ENCODE peak calls at places on chromosome 12, in nine cellular contexts. D is body of pancreas, P is HepG2, V is gastrocnemius medialis, I is sigmoid colon, M is esophagus muscularis mucosa, W is vagina, Z is transverse colon, A is Peyer's patch. J is an unnamed sample. For H3K27me3, the result is how much of the 10 kb centered on the place peaks cover.

GRCh38 chr12:64603183-64603841 is 7.0 kb upstream of the RASSF3 start:
- DNase-seq in I (no peak), D (no peak), A (no peak), P (no peak), W (no peak), Z (no peak), M (no peak), V (no peak), J (no peak)

GRCh38 chr12:82366182-82366581 is 7.9 kb downstream of the METTL25 start:
- DNase-seq in D (no peak), P (no peak), M (no peak), I (no peak), V (no peak), A (no peak), Z (no peak), W (no peak), J (no peak)

GRCh38 chr12:124928095-124928911 is 13.9 kb upstream of the UBC start:
- DNase-seq in A (peak), M (no peak), V (peak), P (no peak), D (peak), I (peak), W (no peak), Z (peak), J (peak)

GRCh38 chr12:105167346-105167745 is 59.8 kb downstream of the WASHC4 start:
- DNase-seq in V (no peak), M (no peak), I (no peak), D (no peak), Z (no peak), W (no peak), P (no peak), A (no peak), J (no peak)

GRCh38 chr12:124094733-124095132 is 121.7 kb downstream of the ZNF664 start:
- DNase-seq in D (no peak), W (no peak), Z (no peak), M (no peak), V (no peak), A (no peak), P (no peak), I (no peak), J (no peak)

GRCh38 chr12:3630621-3631271 is 122.2 kb downstream of the CRACR2A start:
- DNase-seq in W (no peak), Z (no peak), P (no peak), A (no peak), M (no peak), V (no peak), D (no peak), I (no peak), J (no peak)

GRCh38 chr12:41981758-41982157 is 162.9 kb downstream of the GXYLT1 start:
- DNase-seq in I (no peak), A (no peak), P (no peak), M (peak), D (no peak), W (no peak), Z (no peak), V (no peak), J (no peak)

GRCh38 chr12:43158126-43158525 is 393.9 kb downstream of the ADAMTS20 start:
- DNase-seq in I (no peak), D (no peak), Z (no peak), W (no peak), A (no peak), M (no peak), P (no peak), V (no peak), J (no peak)

GRCh38 chr12:106581543-106582263 is 1.1 kb upstream of the RFX4 start:
- DNase-seq in Z (no peak), V (no peak), A (no peak), I (no peak), M (peak), D (peak), W (no peak), P (no peak), J (no peak)

GRCh38 chr12:115999582-115999981 is 277.9 kb downstream of the MED13L start:
- DNase-seq in W (no peak), P (no peak), I (no peak), M (no peak), D (no peak), A (no peak), V (no peak), Z (no peak), J (no peak)

GRCh38 chr12:81375969-81376368 is 298.1 kb downstream of the ACSS3 start:
- DNase-seq in I (no peak), D (no peak), M (no peak), W (no peak), P (no peak), Z (no peak), A (no peak), V (no peak), J (no peak)

DNA sequence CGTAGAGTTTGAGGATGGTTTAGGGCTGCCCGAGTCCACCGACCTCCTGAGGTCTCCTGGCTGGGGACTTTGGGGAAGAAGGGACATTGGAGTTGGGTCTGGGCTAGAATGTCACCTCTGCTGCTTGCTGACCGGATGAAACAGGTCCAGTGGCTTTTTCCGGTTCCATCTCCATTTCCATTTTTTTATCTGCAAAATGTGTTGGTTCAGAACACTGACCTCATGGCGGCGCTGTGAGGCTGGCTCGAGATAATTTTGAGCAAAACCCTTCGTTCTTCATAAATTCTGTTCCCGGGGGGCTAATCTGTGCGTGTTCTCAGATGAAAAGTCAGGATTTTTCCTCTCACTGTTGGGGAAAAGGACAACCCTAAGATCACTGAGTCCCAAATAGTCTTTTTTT is 11.7 kb upstream of the MYL2 start:
- DNase-seq in D (no peak), I (no peak), V (no peak), P (no peak), A (no peak), Z (no peak), M (no peak), W (no peak), J (no peak)
- TF ChIP-seq CTCF in D (no peak), I (no peak), V (no peak), P (peak), A (no peak), Z (no peak), M (no peak), W (no peak), J (no peak)

GRCh38 chr12:48004941-48005749 is 869 bp upstream of the COL2A1 start:
- DNase-seq in M (no peak), D (no peak), Z (no peak), I (no peak), A (peak), W (no peak), V (no peak), P (no peak), J (no peak)

GRCh38 chr12:48005750-48006021 is 1.4 kb upstream of the COL2A1 start:
- DNase-seq in W (no peak), D (no peak), P (no peak), A (no peak), M (no peak), I (no peak), Z (no peak), V (no peak), J (no peak)

GRCh38 chr12:48008349-48008748 is 4.1 kb upstream of the COL2A1 start:
- DNase-seq in A (peak), W (no peak), M (no peak), P (no peak), D (no peak), V (no peak), Z (no peak), I (no peak), J (no peak)

GRCh38 chr12:48008950-48009349 is 4.7 kb upstream of the COL2A1 start:
- DNase-seq in I (no peak), M (no peak), D (no peak), A (peak), V (no peak), Z (no peak), W (no peak), P (no peak), J (no peak)

GRCh38 chr12:48007206-48007605 is 2.9 kb upstream of the COL2A1 start:
- DNase-seq in V (no peak), P (no peak), A (peak), W (no peak), Z (no peak), M (no peak), D (no peak), I (no peak), J (no peak)
- H3K27me3 ChIP-seq in V (under half), P (under half), A (under half), W (under half), Z (half or more), M (under half), D (under half), I (under half), J (half or more)

GRCh38 chr12:11650697-11651281 is 1.3 kb downstream of the ETV6 start:
- DNase-seq in M (no peak), V (no peak), W (no peak), Z (peak), I (no peak), P (peak), D (no peak), A (no peak), J (no peak)
- TF ChIP-seq POLR2A in M (no peak), V (no peak), W (no peak), Z (peak), I (no peak), P (no peak), D (no peak), A (peak), J (no peak)

GRCh38 chr12:117671734-117672133 is 297.1 kb downstream of the KSR2 start:
- DNase-seq in A (no peak), I (no peak), P (peak), D (peak), M (no peak), Z (no peak), V (peak), W (no peak), J (peak)
- TF ChIP-seq CTCF in A (no peak), I (no peak), P (peak), D (peak), M (no peak), Z (no peak), V (peak), W (no peak), J (no peak)

GRCh38 chr12:1530592-1531159 is 63.7 kb downstream of the FBXL14 start:
- DNase-seq in V (no peak), P (no peak), W (no peak), Z (no peak), A (peak), I (no peak), M (no peak), D (no peak), J (no peak)
- H3K27me3 ChIP-seq in V (under half), P (half or more), W (under half), Z (half or more), A (under half), I (under half), M (under half), D (under half), J (half or more)

DNA sequence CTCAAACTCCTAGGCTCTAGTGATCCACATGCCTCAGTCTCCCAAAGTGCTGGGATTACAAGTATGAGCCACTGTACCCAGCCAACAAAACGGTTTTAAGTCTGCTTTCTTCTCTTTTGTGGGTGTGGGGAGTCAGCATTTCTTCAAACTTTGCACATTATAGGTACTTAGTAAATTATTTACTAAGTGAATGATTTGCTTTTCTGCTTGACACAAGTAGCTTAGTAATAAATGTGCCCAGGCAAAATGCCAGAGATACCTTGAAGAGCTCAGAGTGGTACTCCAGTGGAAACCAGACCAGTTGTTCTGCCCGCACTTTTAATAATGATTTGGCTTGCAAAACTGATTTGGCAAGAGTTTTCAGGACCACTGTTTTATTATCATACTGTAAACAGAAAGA is 15.0 kb downstream of the DEPDC4 start:
- DNase-seq in D (peak), Z (no peak), V (no peak), P (peak), M (no peak), I (no peak), W (no peak), A (no peak), J (no peak)
- TF ChIP-seq POLR2A in D (no peak), Z (no peak), V (no peak), P (no peak), M (no peak), I (no peak), W (no peak), A (no peak), J (no peak)

GRCh38 chr12:112256780-112257179 is 125.5 kb downstream of the HECTD4 start:
- DNase-seq in P (no peak), D (no peak), W (no peak), Z (no peak), I (no peak), M (no peak), A (no peak), V (no peak), J (no peak)

GRCh38 chr12:112258926-112259325 is 123.3 kb downstream of the HECTD4 start:
- DNase-seq in V (no peak), M (no peak), I (no peak), A (no peak), P (no peak), W (no peak), Z (no peak), D (no peak), J (no peak)

GRCh38 chr12:112266473-112266872 is 115.8 kb downstream of the HECTD4 start:
- DNase-seq in D (no peak), P (no peak), Z (no peak), V (no peak), M (no peak), A (no peak), I (no peak), W (no peak), J (no peak)

DNA sequence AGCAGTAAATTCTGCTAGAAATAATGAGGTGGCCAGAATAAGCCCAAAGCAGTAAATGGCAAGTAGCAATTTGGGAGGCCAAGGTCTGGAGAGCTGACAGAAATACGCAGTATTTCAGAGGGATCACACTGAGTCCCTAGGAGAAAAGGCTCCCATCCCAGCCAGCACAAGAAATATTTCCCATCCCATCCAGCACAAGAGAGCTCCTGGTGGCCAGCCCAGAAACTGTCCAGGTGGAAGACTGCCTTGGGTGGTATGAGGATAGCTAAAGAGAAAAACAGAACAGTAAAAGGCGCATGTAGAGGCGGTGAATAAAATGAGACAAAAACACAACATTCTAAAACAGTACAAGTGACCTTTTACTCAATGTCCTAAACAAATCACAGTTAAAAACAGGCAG is 120.7 kb downstream of the HECTD4 start:
- DNase-seq in M (no peak), W (no peak), I (no peak), P (peak), A (no peak), D (no peak), V (no peak), Z (no peak), J (no peak)
- TF ChIP-seq CTCF in M (no peak), W (no peak), I (no peak), P (peak), A (no peak), D (no peak), V (no peak), Z (no peak), J (no peak)

GRCh38 chr12:2034633-2035420 is 18.0 kb upstream of the CACNA1C start:
- DNase-seq in P (peak), M (peak), A (peak), D (peak), I (peak), V (peak), Z (peak), W (no peak), J (peak)
- H3K27me3 ChIP-seq in P (half or more), M (under half), A (under half), D (under half), I (under half), V (under half), Z (under half), W (under half), J (under half)

J was measured in tibial nerve.